ENCODE peak calls at places on chromosomes 3 and 15, in four cellular contexts. O is IMR-90, D is H1, T is mesendoderm. C is an unnamed sample.

GRCh38 chr3:125443923-125444322 is 68.8 kb upstream of the ZNF148 start:
- DNase-seq in T (no peak), O (peak), D (no peak), C (no peak)

GRCh38 chr3:149736180-149737100 is 15.8 kb downstream of the COMMD2 start:
- DNase-seq in D (no peak), T (no peak), O (peak), C (no peak)

GRCh38 chr3:51891242-51892039 is 11.7 kb downstream of the IQCF1 start:
- DNase-seq in O (no peak), D (no peak), T (no peak), C (no peak)

GRCh38 chr3:146308682-146309081 is 57.8 kb upstream of the PLSCR4 start:
- DNase-seq in D (no peak), T (peak), O (peak), C (no peak)

GRCh38 chr3:14803101-14803980 is 15.4 kb upstream of the FGD5 start:
- DNase-seq in O (no peak), D (no peak), T (no peak), C (no peak)

GRCh38 chr15:98529205-98530145 is 118.9 kb upstream of the IGF1R start:
- DNase-seq in T (no peak), O (no peak), D (no peak), C (no peak)

GRCh38 chr3:43405888-43406636 is 119.7 kb downstream of the SNRK start:
- DNase-seq in O (peak), D (no peak), T (no peak), C (no peak)

GRCh38 chr3:179464296-179465092 is 13.2 kb upstream of the GNB4 start:
- DNase-seq in D (no peak), O (no peak), T (peak), C (no peak)

GRCh38 chr3:161423911-161424522 is 52.7 kb upstream of the SPTSSB start:
- DNase-seq in O (peak), T (peak), D (no peak), C (no peak)

GRCh38 chr15:57769266-57769665 is 62.8 kb downstream of the POLR2M start:
- DNase-seq in D (no peak), O (peak), T (no peak), C (no peak)

GRCh38 chr15:40441736-40442531 is 1.2 kb downstream of the BAHD1 start:
- DNase-seq in T (no peak), D (no peak), O (no peak), C (no peak)

GRCh38 chr3:69753179-69753775 is 14.0 kb downstream of the MITF start:
- DNase-seq in D (no peak), T (no peak), O (no peak), C (no peak)

GRCh38 chr15:90955911-90956310 is 1.2 kb downstream of the RCCD1 start:
- DNase-seq in T (no peak), D (no peak), O (no peak), C (no peak)

GRCh38 chr3:44056446-44057240 is 185.0 kb upstream of the TOPAZ1 start:
- DNase-seq in T (no peak), O (no peak), D (no peak), C (no peak)

GRCh38 chr3:107285197-107285596 is 92.0 kb upstream of the CCDC54 start:
- DNase-seq in O (peak), D (no peak), T (peak), C (peak)

GRCh38 chr3:182238141-182238540 is 526.4 kb downstream of the SOX2 start:
- DNase-seq in O (no peak), T (peak), D (peak), C (peak)

GRCh38 chr15:97248376-97248775 is 712.1 kb upstream of the ARRDC4 start:
- DNase-seq in D (no peak), O (no peak), T (peak), C (no peak)

GRCh38 chr3:64916937-64917336 is 229.1 kb upstream of the ADAMTS9 start:
- DNase-seq in D (no peak), O (no peak), T (peak), C (peak)

GRCh38 chr15:71549697-71550096 is 260.7 kb upstream of the NR2E3 start:
- DNase-seq in D (no peak), O (no peak), T (no peak), C (no peak)

GRCh38 chr15:33195283-33195682 is 769 bp upstream of the FMN1 start:
- DNase-seq in O (no peak), T (no peak), D (no peak), C (no peak)

GRCh38 chr3:194140520-194141414 is 4.8 kb downstream of the HES1 start:
- DNase-seq in D (peak), O (no peak), T (peak), C (peak)

GRCh38 chr3:31868246-31868645 is 112.8 kb downstream of the OSBPL10 start:
- DNase-seq in T (peak), O (no peak), D (no peak), C (no peak)

GRCh38 chr3:55333923-55334322 is 153.2 kb downstream of the WNT5A start:
- DNase-seq in D (no peak), T (no peak), O (peak), C (no peak)

GRCh38 chr3:34687671-34688070 is 889.2 kb downstream of the PDCD6IP start:
- DNase-seq in D (no peak), T (no peak), O (no peak), C (no peak)

GRCh38 chr3:81622395-81622794 is 139.1 kb downstream of the GBE1 start:
- DNase-seq in O (peak), D (no peak), T (no peak), C (no peak)

GRCh38 chr3:134029256-134029733 is 430 bp downstream of the SLCO2A1 start:
- DNase-seq in D (no peak), T (peak), O (peak), C (peak)

GRCh38 chr3:23202203-23202920 is 765 bp upstream of the UBE2E2 start:
- DNase-seq in D (peak), O (peak), T (peak), C (no peak)

GRCh38 chr3:123027292-123028232 is at the start of gene SEMA5B:
- DNase-seq in D (peak), O (no peak), T (peak), C (peak)

GRCh38 chr3:62566022-62566557 is 192.7 kb upstream of the FEZF2 start:
- DNase-seq in O (no peak), T (no peak), D (no peak), C (no peak)

GRCh38 chr3:128681277-128681829 is 30.7 kb upstream of the RPN1 start:
- DNase-seq in O (no peak), T (no peak), D (no peak), C (no peak)

GRCh38 chr3:19439944-19440343 is 291.6 kb downstream of the KCNH8 start:
- DNase-seq in T (no peak), O (no peak), D (no peak), C (no peak)

GRCh38 chr3:137046746-137047145 is 89.0 kb downstream of the IL20RB start:
- DNase-seq in T (peak), O (no peak), D (no peak), C (no peak)

GRCh38 chr3:154280161-154280560 is 44.1 kb downstream of the DHX36 start:
- DNase-seq in O (no peak), D (no peak), T (no peak), C (no peak)

GRCh38 chr15:67091073-67091965 is 25.9 kb downstream of the SMAD3 start:
- DNase-seq in D (no peak), T (no peak), O (peak), C (no peak)

GRCh38 chr3:157327018-157327417 is 109.6 kb upstream of the PTX3 start:
- DNase-seq in T (peak), O (no peak), D (no peak), C (no peak)
- H3K56ac ChIP-seq in T (no peak), O (no peak), D (no peak), C (no peak)

GRCh38 chr3:46906471-46907058 is 29.0 kb downstream of the PTH1R start:
- DNase-seq in T (no peak), D (no peak), O (no peak), C (no peak)
- H2AK5ac ChIP-seq in T (no peak), D (no peak), O (no peak), C (no peak)

DNA sequence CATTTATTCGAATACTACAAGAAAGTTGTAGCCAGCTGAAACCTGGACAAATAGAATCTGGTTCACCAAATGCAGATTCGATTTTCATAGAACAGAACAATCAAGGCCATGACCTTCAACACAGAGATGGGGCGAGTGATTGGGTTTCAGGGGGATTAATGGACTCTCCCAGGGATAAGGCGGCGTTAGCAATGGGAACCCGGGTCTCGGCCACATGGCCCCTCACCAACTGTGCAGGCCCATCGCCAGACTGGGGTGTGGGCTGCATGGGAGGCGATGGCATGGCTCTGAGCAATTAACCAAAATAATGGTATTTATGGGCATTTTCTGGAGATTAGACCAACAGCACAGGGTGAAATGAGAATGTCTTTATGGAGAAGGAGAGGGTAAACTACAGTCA is 34.2 kb downstream of the VGLL4 start:
- DNase-seq in T (no peak), O (no peak), D (no peak), C (no peak)
- H3K56ac ChIP-seq in T (no peak), O (no peak), D (no peak), C (no peak)

DNA sequence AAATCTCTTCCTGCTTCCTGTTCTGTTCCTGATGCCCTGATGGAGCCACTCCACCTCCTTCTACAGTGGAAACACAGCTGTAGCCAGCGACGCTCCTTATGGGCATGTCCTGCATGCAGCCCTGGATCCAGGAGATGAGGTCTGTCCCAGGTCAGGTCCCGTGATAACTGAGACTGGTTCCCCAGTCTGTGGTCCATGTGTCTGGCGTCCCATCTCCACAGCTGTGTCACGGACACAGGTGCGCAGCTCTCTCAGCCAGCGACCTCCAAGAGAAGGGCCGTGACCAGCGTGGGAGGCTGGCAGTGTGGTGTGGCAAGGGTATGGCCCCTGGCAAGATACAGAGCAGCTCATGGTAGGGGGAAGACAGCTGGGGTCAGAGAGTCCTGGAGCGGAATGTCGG is 82.7 kb downstream of the PCSK6 start:
- DNase-seq in O (no peak), T (no peak), D (peak), C (no peak)
- H2AK5ac ChIP-seq in O (no peak), T (no peak), D (no peak), C (no peak)

C was measured in H9.